ENCODE peak calls at places on chromosomes 2 and 18, in five cellular contexts. X is heart right ventricle, M is sigmoid colon, L is MM.1S, Y is cardiac muscle cell. K is an unnamed sample.

GRCh38 chr18:69097349-69097748 is 299.5 kb downstream of the CCDC102B start:
- DNase-seq in X (no peak), L (peak; percentile 46), Y (no peak), M (no peak), K (no peak)

GRCh38 chr2:84938194-84938879 is 32.6 kb upstream of the KCMF1 start:
- DNase-seq in X (no peak), Y (no peak), M (no peak), L (peak; percentile 16), K (no peak)

GRCh38 chr2:32947484-32948143 is 861 bp downstream of the LTBP1 start:
- DNase-seq in M (peak; percentile 70), L (peak; percentile 38), X (peak; percentile 35), Y (peak; percentile 71), K (peak; percentile 43)

GRCh38 chr2:165793161-165793778 is 777 bp downstream of the GALNT3 start:
- DNase-seq in Y (peak; percentile 18), M (no peak), X (peak; percentile 2), L (no peak), K (no peak)

GRCh38 chr2:99827296-99827999 is 314.9 kb downstream of the AFF3 start:
- DNase-seq in X (no peak), Y (no peak), L (no peak), M (no peak), K (no peak)

GRCh38 chr18:49898421-49898820 is 85.1 kb upstream of the ACAA2 start:
- DNase-seq in Y (peak; percentile 95), M (no peak), L (peak; percentile 65), X (peak; percentile 60), K (peak; percentile 69)

GRCh38 chr2:219184116-219184515 is 6.0 kb downstream of the RETREG2 start:
- DNase-seq in M (no peak), X (no peak), L (no peak), Y (no peak), K (peak; percentile 7)

GRCh38 chr2:187502467-187502866 is 51.8 kb downstream of the TFPI start:
- DNase-seq in L (no peak), X (no peak), M (no peak), Y (no peak), K (no peak)

GRCh38 chr2:113173563-113174368 is at the start of gene PSD4:
- DNase-seq in L (peak; percentile 90), X (peak; percentile 32), Y (no peak), M (no peak), K (peak; percentile 33)
- H3K27ac ChIP-seq in L (peak within 1 kb of the TSS; percentile 71), X (peak within 1 kb of the TSS; percentile 53), Y (no peak within 1 kb of the TSS), M (no peak within 1 kb of the TSS), K (no peak within 1 kb of the TSS)

DNA sequence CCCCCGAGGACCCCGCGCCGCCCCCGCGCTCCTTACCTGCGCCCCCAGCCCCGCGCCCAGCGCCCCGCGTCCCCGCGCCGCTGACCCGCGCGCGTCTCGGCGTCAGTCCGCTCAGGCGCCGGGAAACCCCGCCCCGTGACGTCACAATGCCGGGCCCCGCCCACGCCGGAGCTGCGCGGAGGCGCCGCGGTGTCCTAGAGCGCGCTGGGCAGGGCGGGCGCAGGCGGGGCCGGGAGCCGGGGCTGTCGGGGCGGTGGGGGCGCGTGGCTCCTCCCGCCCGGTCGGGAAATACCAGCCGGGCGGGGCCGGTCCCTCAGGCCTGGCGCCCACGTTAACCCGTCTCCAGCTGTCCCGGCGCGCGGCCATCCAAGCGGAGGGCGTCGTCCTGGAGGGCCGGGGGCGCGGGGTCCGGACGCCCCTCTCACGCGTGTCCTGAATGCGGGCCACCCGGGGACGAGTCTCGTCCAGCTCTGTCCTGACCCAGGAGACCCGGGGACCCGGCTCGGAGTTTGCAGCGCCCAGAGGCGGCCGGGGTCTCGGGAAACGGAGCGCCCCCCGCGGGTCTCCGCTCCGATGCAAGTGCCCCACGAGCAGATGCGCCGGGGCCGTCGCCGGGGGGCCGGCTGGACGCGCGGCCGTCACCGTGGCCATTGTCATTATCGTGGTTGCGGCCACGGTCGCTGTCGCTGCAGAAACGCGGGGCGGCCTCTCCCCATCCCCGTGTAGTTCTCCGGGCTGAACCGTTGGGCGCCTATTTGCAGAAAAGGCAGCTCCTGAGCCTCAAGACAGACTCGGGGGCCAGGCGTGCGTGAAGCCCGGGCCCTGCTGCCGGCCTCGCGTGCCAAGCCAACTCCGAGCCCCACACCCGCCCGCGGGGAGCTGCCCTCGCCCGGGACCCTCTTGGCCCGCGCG is at the start of gene SLC66A2:
- DNase-seq in M (peak; percentile 94), L (peak; percentile 87), Y (peak; percentile 91), X (peak; percentile 93), K (peak; percentile 93)
- H3K27ac ChIP-seq in M (peak within 1 kb of the TSS; percentile 86), L (no peak within 1 kb of the TSS), Y (no peak within 1 kb of the TSS), X (peak within 1 kb of the TSS; percentile 84), K (peak within 1 kb of the TSS; percentile 80)

DNA sequence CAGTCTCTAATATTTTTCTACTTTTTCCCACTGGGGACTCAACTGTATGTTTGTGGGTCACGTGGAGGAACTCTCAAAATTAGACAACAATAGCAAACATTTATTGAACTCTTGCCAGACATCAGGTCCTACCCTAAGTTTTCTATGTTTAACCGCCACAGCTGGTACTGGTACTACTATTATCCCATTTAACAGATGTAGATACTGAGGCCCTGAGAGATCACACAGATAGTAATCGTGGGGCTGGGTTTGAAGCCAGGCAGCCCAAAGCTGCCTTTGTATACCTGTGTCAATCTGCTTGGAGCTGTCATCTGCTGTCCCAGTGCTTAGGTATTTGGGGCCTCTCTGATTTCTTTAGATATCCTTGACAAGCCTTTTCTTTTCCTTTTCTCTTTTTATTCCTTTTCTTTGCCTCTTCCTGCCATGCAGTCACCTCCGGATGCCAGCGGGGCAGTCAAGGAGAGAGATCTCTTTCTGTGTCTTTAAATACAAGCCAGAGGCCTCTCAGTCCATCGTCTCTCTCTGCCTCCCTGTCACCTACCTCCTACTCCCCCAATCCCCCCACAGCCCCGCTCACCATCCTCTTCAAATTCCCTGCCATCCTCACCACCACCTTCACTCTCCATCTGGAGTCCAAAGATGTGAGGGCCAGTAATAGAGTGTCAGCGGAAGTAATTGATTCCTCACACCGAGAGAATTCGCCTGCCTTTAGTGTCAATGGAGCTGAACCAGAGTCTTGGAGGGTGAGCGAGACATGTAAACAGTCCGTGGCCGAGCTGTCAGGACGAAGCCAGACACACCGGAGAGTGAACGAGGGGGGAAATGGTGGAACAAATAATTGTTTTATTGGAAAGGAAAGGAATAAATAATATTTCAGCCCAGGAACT is 23.5 kb downstream of the NRP2 start:
- DNase-seq in M (no peak), X (no peak), L (no peak), Y (no peak), K (no peak)
- H3K27ac ChIP-seq in M (peak overlapping the region; percentile 94), X (peak overlapping the region; percentile 64), L (no peak overlapping the region), Y (no peak overlapping the region), K (no peak overlapping the region)

GRCh38 chr2:231228223-231228622 is 29.8 kb downstream of the ARMC9 start:
- DNase-seq in L (no peak), X (no peak), M (peak; percentile 60), Y (no peak), K (no peak)
- H3K27ac ChIP-seq in L (no peak overlapping the region), X (no peak overlapping the region), M (peak overlapping the region; percentile 80), Y (no peak overlapping the region), K (no peak overlapping the region)

GRCh38 chr18:12276736-12277554 is 22.8 kb downstream of the CIDEA start:
- DNase-seq in Y (no peak), X (no peak), L (no peak), M (peak; percentile 76), K (no peak)

GRCh38 chr18:12274793-12275192 is 20.6 kb downstream of the CIDEA start:
- DNase-seq in M (no peak), Y (no peak), X (no peak), L (no peak), K (no peak)

DNA sequence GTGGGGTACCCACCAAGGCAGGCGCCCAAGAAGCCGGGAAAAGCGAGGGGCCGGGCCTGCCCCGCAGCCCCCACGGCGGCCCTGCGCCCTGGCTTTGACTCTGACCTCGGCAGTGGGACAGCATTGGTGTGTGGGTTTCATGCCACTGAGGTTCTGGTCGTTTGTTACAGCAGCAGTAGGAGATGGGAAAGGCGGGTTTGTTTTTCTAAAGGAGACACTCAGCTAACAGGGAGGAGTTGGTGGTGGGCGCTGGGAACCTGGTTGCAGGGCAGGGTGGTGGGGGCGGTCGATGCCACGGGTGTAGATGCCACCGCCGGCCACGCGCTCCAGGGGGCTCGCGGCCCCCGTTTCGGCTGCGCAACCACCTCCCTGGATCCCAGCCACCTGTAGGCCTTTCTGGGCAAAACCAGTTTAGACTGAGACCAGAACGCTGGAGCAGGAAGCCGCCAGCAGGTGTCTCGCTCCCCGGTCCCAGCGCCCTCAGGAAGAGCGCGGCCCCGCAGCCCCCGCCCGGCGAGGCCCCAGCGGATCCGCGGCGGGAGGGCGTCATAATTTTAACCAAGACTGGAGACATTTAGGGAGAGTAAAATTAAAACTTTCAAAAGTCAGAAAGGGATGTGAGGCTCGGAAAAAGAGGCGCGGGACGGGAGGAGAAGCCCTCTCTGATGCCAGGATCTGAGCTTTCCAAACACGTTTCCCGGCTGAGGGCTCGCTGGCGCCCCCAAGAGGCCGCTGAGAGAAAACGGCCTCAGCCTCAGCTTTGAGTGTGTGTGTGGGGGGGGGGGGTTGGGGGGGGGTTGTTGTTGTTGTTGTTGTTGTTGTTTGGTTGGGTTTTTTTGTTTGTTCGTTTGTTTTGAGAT is 17.4 kb downstream of the CIDEA start:
- DNase-seq in X (peak; percentile 78), Y (peak; percentile 90), M (peak; percentile 91), L (peak; percentile 80), K (peak; percentile 83)
- H3K27ac ChIP-seq in X (peak overlapping the region; percentile 89), Y (peak overlapping the region; percentile 80), M (peak overlapping the region; percentile 87), L (no peak overlapping the region), K (peak overlapping the region; percentile 14)

GRCh38 chr2:43518718-43519117 is 77.1 kb downstream of the THADA start:
- DNase-seq in X (no peak), L (no peak), Y (no peak), M (no peak), K (no peak)
- H3K27ac ChIP-seq in X (peak overlapping the region; percentile 3), L (no peak overlapping the region), Y (no peak overlapping the region), M (peak overlapping the region; percentile 81), K (peak overlapping the region; percentile 42)

GRCh38 chr2:20172273-20173052 is 52.5 kb downstream of the SDC1 start:
- DNase-seq in Y (no peak), L (no peak), X (no peak), M (no peak), K (no peak)

GRCh38 chr2:20171445-20171977 is 53.4 kb downstream of the SDC1 start:
- DNase-seq in M (no peak), L (no peak), Y (no peak), X (no peak), K (no peak)

GRCh38 chr2:20168727-20169696 is 55.9 kb downstream of the SDC1 start:
- DNase-seq in X (no peak), Y (no peak), M (no peak), L (no peak), K (no peak)

GRCh38 chr2:20169796-20170467 is 55.0 kb downstream of the SDC1 start:
- DNase-seq in M (no peak), Y (no peak), X (no peak), L (no peak), K (no peak)

GRCh38 chr2:20170646-20171250 is 54.2 kb downstream of the SDC1 start:
- DNase-seq in Y (no peak), M (no peak), X (no peak), L (no peak), K (no peak)
- H3K27ac ChIP-seq in Y (no peak overlapping the region), M (no peak overlapping the region), X (no peak overlapping the region), L (no peak overlapping the region), K (no peak overlapping the region)

GRCh38 chr2:167187910-167188595 is 299.8 kb downstream of the XIRP2 start:
- DNase-seq in X (no peak), L (no peak), M (no peak), Y (no peak), K (no peak)
- H3K27ac ChIP-seq in X (peak overlapping the region; percentile 69), L (no peak overlapping the region), M (peak overlapping the region; percentile 52), Y (peak overlapping the region; percentile 13), K (no peak overlapping the region)